ENCODE peak calls at places on chromosomes 12 and 14, in six cellular contexts. One of them, this sample, is unnamed.

GRCh38 chr12:113908584-113909100 is 57.5 kb downstream of the RBM19 start:
- DNase-seq in H1: no peak
- DNase-seq in HCT116: no peak
- DNase-seq in K562: no peak
- DNase-seq in GM12878: no peak
- DNase-seq in HepG2: no peak
- DNase-seq in this sample: no peak

GRCh38 chr12:26789731-26790644 is 43.0 kb downstream of the ITPR2 start:
- DNase-seq in H1: no peak
- DNase-seq in HCT116: no peak
- DNase-seq in K562: no peak
- DNase-seq in GM12878: no peak
- DNase-seq in HepG2: no peak
- DNase-seq in this sample: no peak

GRCh38 chr12:46133751-46134150 is 135.1 kb downstream of the SLC38A1 start:
- DNase-seq in H1: no peak
- DNase-seq in HCT116: no peak
- DNase-seq in K562: no peak
- DNase-seq in GM12878: no peak
- DNase-seq in HepG2: no peak
- DNase-seq in this sample: no peak

GRCh38 chr12:77727442-77728001 is 103.2 kb upstream of the NAV3 start:
- DNase-seq in H1: no peak
- DNase-seq in HCT116: no peak
- DNase-seq in K562: no peak
- DNase-seq in GM12878: no peak
- DNase-seq in HepG2: no peak
- DNase-seq in this sample: no peak

GRCh38 chr14:31395119-31395518 is 25.2 kb downstream of the HEATR5A start:
- DNase-seq in H1: no peak
- DNase-seq in HCT116: no peak
- DNase-seq in K562: no peak
- DNase-seq in GM12878: no peak
- DNase-seq in HepG2: no peak
- DNase-seq in this sample: no peak

GRCh38 chr14:83463500-83464098 is 1929.9 kb upstream of the SEL1L start:
- DNase-seq in H1: peak; percentile 56
- DNase-seq in HCT116: no peak
- DNase-seq in K562: peak; percentile 23
- DNase-seq in GM12878: no peak
- DNase-seq in HepG2: peak; percentile 12
- DNase-seq in this sample: peak; percentile 59

GRCh38 chr12:94174576-94174975 is 26.2 kb downstream of the PLXNC1 start:
- DNase-seq in H1: no peak
- DNase-seq in HCT116: no peak
- DNase-seq in K562: no peak
- DNase-seq in GM12878: no peak
- DNase-seq in HepG2: no peak
- DNase-seq in this sample: no peak

GRCh38 chr14:32472512-32473472 is 143.7 kb downstream of the AKAP6 start:
- DNase-seq in H1: no peak
- DNase-seq in HCT116: no peak
- DNase-seq in K562: no peak
- DNase-seq in GM12878: no peak
- DNase-seq in HepG2: peak; percentile 38
- DNase-seq in this sample: no peak

GRCh38 chr12:3101309-3102022 is 24.3 kb downstream of the TSPAN9 start:
- DNase-seq in H1: no peak
- DNase-seq in HCT116: no peak
- DNase-seq in K562: no peak
- DNase-seq in GM12878: no peak
- DNase-seq in HepG2: no peak
- DNase-seq in this sample: no peak

GRCh38 chr12:124767075-124767821 is 96.4 kb downstream of the SCARB1 start:
- DNase-seq in H1: peak; percentile 97
- DNase-seq in HCT116: no peak
- DNase-seq in K562: peak; percentile 75
- DNase-seq in GM12878: peak; percentile 67
- DNase-seq in HepG2: peak; percentile 62
- DNase-seq in this sample: peak; percentile 91

GRCh38 chr14:24418492-24418873 is 11.0 kb downstream of the CBLN3 start:
- DNase-seq in H1: no peak
- DNase-seq in HCT116: no peak
- DNase-seq in K562: no peak
- DNase-seq in GM12878: no peak
- DNase-seq in HepG2: no peak
- DNase-seq in this sample: no peak

GRCh38 chr12:56529656-56530055 is 8.0 kb downstream of the RBMS2 start:
- DNase-seq in H1: no peak
- DNase-seq in HCT116: no peak
- DNase-seq in K562: no peak
- DNase-seq in GM12878: no peak
- DNase-seq in HepG2: no peak
- DNase-seq in this sample: no peak

GRCh38 chr14:24430143-24430681 is 458 bp downstream of the KHNYN start:
- DNase-seq in H1: peak; percentile 82
- DNase-seq in HCT116: no peak
- DNase-seq in K562: peak; percentile 74
- DNase-seq in GM12878: no peak
- DNase-seq in HepG2: peak; percentile 71
- DNase-seq in this sample: peak; percentile 70

GRCh38 chr12:32907166-32907565 is 10.6 kb upstream of the PKP2 start:
- DNase-seq in H1: no peak
- DNase-seq in HCT116: no peak
- DNase-seq in K562: no peak
- DNase-seq in GM12878: no peak
- DNase-seq in HepG2: no peak
- DNase-seq in this sample: no peak

GRCh38 chr12:115132145-115132544 is 448.2 kb upstream of the TBX3 start:
- DNase-seq in H1: no peak
- DNase-seq in HCT116: no peak
- DNase-seq in K562: no peak
- DNase-seq in GM12878: no peak
- DNase-seq in HepG2: no peak
- DNase-seq in this sample: no peak

GRCh38 chr12:12673296-12673695 is 22.7 kb downstream of the GPR19 start:
- DNase-seq in H1: peak; percentile 39
- DNase-seq in HCT116: no peak
- DNase-seq in K562: no peak
- DNase-seq in GM12878: peak; percentile 65
- DNase-seq in HepG2: no peak
- DNase-seq in this sample: no peak

GRCh38 chr14:100536141-100536540 is 51.1 kb downstream of the BEGAIN start:
- DNase-seq in H1: no peak
- DNase-seq in HCT116: no peak
- DNase-seq in K562: no peak
- DNase-seq in GM12878: no peak
- DNase-seq in HepG2: no peak
- DNase-seq in this sample: no peak

GRCh38 chr12:43482311-43483085 is 69.5 kb downstream of the ADAMTS20 start:
- DNase-seq in H1: no peak
- DNase-seq in HCT116: no peak
- DNase-seq in K562: no peak
- DNase-seq in GM12878: no peak
- DNase-seq in HepG2: no peak
- DNase-seq in this sample: no peak

GRCh38 chr14:90900712-90901111 is 84.5 kb upstream of the TTC7B start:
- DNase-seq in H1: no peak
- DNase-seq in HCT116: no peak
- DNase-seq in K562: no peak
- DNase-seq in GM12878: no peak
- DNase-seq in HepG2: no peak
- DNase-seq in this sample: no peak

GRCh38 chr12:38316391-38317129 is at the start of gene ALG10B:
- DNase-seq in H1: peak; percentile 92
- DNase-seq in HCT116: peak; percentile 93
- DNase-seq in K562: peak; percentile 87
- DNase-seq in GM12878: peak; percentile 84
- DNase-seq in HepG2: peak; percentile 92
- DNase-seq in this sample: peak; percentile 80

GRCh38 chr14:71416392-71416791 is 509.1 kb downstream of the PCNX1 start:
- DNase-seq in H1: no peak
- DNase-seq in HCT116: no peak
- DNase-seq in K562: peak; percentile 37
- DNase-seq in GM12878: no peak
- DNase-seq in HepG2: no peak
- DNase-seq in this sample: no peak

GRCh38 chr12:85617307-85618091 is 218.7 kb downstream of the RASSF9 start:
- DNase-seq in H1: no peak
- DNase-seq in HCT116: no peak
- DNase-seq in K562: no peak
- DNase-seq in GM12878: no peak
- DNase-seq in HepG2: peak; percentile 10
- DNase-seq in this sample: no peak

GRCh38 chr14:100292776-100293461 is 13.3 kb downstream of the SLC25A29 start:
- DNase-seq in H1: no peak
- DNase-seq in HCT116: no peak
- DNase-seq in K562: no peak
- DNase-seq in GM12878: no peak
- DNase-seq in HepG2: no peak
- DNase-seq in this sample: peak; percentile 10

GRCh38 chr12:115194448-115194847 is 510.5 kb upstream of the TBX3 start:
- DNase-seq in H1: no peak
- DNase-seq in HCT116: no peak
- DNase-seq in K562: no peak
- DNase-seq in GM12878: no peak
- DNase-seq in HepG2: no peak
- DNase-seq in this sample: no peak

GRCh38 chr14:100333311-100333710 is 10.2 kb downstream of the SLC25A47 start:
- DNase-seq in H1: no peak
- DNase-seq in HCT116: no peak
- DNase-seq in K562: no peak
- DNase-seq in GM12878: no peak
- DNase-seq in HepG2: no peak
- DNase-seq in this sample: no peak

GRCh38 chr14:56199095-56199975 is 81.1 kb downstream of the PELI2 start:
- DNase-seq in H1: no peak
- DNase-seq in HCT116: no peak
- DNase-seq in K562: peak; percentile 87
- DNase-seq in GM12878: peak; percentile 32
- DNase-seq in HepG2: no peak
- DNase-seq in this sample: no peak

GRCh38 chr12:70120970-70121369 is 122.3 kb upstream of the CNOT2 start:
- DNase-seq in H1: no peak
- DNase-seq in HCT116: no peak
- DNase-seq in K562: no peak
- DNase-seq in GM12878: no peak
- DNase-seq in HepG2: no peak
- DNase-seq in this sample: no peak

DNA sequence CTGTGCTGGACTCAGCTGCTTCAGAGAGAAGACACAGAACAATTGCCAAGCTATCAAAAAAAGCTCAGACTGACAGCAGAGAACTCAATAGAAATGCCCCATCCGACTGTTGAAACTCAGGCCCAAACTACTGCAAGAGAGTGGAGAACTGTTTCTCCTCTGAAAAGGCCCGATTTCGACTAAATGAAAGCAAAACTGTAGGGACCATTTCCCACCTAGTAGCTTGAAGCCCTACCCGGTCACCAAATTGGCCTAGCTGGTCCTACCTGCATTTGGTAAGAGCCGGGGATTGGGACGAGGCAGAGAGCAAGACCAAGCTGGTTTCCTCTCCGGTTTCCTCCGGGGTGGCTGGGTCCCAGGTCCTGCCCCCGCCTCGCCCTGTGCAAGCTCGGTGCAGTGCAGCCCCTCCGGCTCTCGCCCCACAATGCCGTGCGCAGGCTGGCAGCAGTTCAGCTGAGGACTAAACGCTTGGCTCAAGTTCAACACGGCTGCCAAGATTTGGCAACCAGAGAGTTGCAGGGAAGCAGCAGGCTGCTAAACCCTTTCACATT is 1180.6 kb downstream of the VRK1 start:
- DNase-seq in H1: peak; percentile 43
- DNase-seq in HCT116: no peak
- DNase-seq in K562: no peak
- DNase-seq in GM12878: no peak
- DNase-seq in HepG2: no peak
- DNase-seq in this sample: peak; percentile 17
- TF ChIP-seq ATF3 in H1: no peak
- TF ChIP-seq ATF3 in HCT116: no peak
- TF ChIP-seq ATF3 in K562: no peak
- TF ChIP-seq ATF3 in GM12878: no peak
- TF ChIP-seq ATF3 in HepG2: no peak
- TF ChIP-seq ATF3 in this sample: no peak

GRCh38 chr14:68607081-68607851 is 185.6 kb downstream of the ZFP36L1 start:
- DNase-seq in H1: no peak
- DNase-seq in HCT116: no peak
- DNase-seq in K562: no peak
- DNase-seq in GM12878: no peak
- DNase-seq in HepG2: peak; percentile 68
- DNase-seq in this sample: peak; percentile 48
- TF ChIP-seq ATF3 in H1: no peak
- TF ChIP-seq ATF3 in HCT116: no peak
- TF ChIP-seq ATF3 in K562: no peak
- TF ChIP-seq ATF3 in GM12878: no peak
- TF ChIP-seq ATF3 in HepG2: no peak
- TF ChIP-seq ATF3 in this sample: no peak

DNA sequence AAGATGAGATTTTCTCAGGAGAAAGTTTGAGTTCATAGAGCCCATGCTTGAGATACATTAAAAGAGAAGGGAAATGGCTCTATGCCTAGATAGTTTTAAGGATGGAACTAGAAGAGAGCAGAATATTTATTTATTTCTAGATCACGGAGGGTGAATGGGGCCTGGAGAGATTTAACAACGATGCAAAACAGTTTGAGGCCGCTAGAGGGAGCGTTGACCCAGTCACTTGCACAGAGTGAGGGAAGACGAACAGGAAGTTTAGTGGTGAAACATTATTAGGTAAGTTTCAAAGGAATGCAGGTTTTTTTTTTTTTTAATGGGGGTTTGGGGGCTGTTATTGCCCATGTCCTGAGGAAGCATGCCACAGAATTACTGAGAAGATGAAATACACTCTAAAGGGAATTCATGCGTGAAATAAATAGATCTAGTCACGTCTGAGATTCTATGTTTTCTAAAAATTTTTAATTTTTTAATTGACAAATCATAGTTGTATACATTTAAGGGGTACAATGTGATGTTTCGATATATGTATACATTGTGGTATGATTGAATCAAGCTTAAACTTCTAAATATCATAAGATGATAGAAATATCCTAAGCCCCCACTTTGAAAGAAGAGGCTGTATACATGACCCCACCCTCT is 14.8 kb upstream of the PPP1R1A start:
- DNase-seq in H1: peak; percentile 72
- DNase-seq in HCT116: peak; percentile 71
- DNase-seq in K562: peak; percentile 72
- DNase-seq in GM12878: peak; percentile 21
- DNase-seq in HepG2: peak; percentile 67
- DNase-seq in this sample: peak; percentile 75
- TF ChIP-seq ATF3 in H1: no peak
- TF ChIP-seq ATF3 in HCT116: no peak
- TF ChIP-seq ATF3 in K562: no peak
- TF ChIP-seq ATF3 in GM12878: no peak
- TF ChIP-seq ATF3 in HepG2: no peak
- TF ChIP-seq ATF3 in this sample: no peak

DNA sequence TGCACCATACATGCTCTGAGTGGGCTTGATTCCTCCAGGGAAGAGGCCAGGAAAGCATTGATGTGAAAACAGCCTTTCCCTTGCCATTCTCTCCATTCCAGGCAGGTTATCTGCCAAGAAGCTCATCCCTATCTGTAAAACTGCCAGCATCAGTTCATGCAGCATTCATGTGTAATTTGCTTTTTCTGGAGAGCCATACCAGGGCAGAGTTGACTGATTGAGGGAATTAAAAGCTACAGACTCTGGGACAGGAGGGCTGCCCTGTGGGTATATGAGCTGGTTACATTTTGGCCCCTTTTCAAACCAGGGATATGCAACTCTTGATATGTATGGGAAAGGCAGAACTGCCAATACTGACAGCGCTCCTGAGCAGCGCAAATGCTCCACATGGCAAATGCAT is 53.6 kb downstream of the SYT1 start:
- DNase-seq in H1: no peak
- DNase-seq in HCT116: no peak
- DNase-seq in K562: no peak
- DNase-seq in GM12878: no peak
- DNase-seq in HepG2: no peak
- DNase-seq in this sample: no peak
- TF ChIP-seq ATF3 in H1: no peak
- TF ChIP-seq ATF3 in HCT116: no peak
- TF ChIP-seq ATF3 in K562: no peak
- TF ChIP-seq ATF3 in GM12878: no peak
- TF ChIP-seq ATF3 in HepG2: no peak
- TF ChIP-seq ATF3 in this sample: no peak